ENCODE peak calls at places on chromosomes 12 and 14, in ten cellular contexts. Q is hepatocyte; J is stimulated activated CD4-positive, alpha-beta T cell treated with anti-CD3 and anti-CD28 coated beads, TNF-alpha, amount 100 ng/mL, for 1 hour; G is GM03348; S is cerebellar cortex; R is AG09309; W is AG04449; O is renal cortical epithelial cell; K is G401; E is HuH-7.5. L is an unnamed sample.

GRCh38 chr12:43786899-43787693 is 19.0 kb downstream of the TWF1 start:
- DNase-seq in Q (no peak), J (no peak), G (no peak), S (no peak), R (no peak), W (no peak), O (no peak), K (no peak), E (no peak), L (no peak)

GRCh38 chr14:50944647-50945413 is 547 bp upstream of the PYGL start:
- DNase-seq in Q (peak), J (no peak), G (peak), S (peak), R (no peak), W (no peak), O (peak), K (peak), E (peak), L (no peak)

GRCh38 chr12:13234045-13234641 is 37.6 kb downstream of the EMP1 start:
- DNase-seq in Q (peak), J (no peak), G (peak), S (peak), R (no peak), W (no peak), O (peak), K (peak), E (peak), L (no peak)

GRCh38 chr12:130335517-130336392 is 1.9 kb upstream of the PIWIL1 start:
- DNase-seq in Q (peak), J (no peak), G (peak), S (peak), R (peak), W (no peak), O (peak), K (peak), E (peak), L (no peak)

GRCh38 chr12:54405573-54405972 is 13.5 kb downstream of the ITGA5 start:
- DNase-seq in Q (no peak), J (no peak), G (no peak), S (no peak), R (no peak), W (no peak), O (no peak), K (no peak), E (no peak), L (no peak)

GRCh38 chr14:91624757-91625156 is 107.1 kb downstream of the CATSPERB start:
- DNase-seq in Q (no peak), J (no peak), G (no peak), S (no peak), R (no peak), W (no peak), O (no peak), K (no peak), E (no peak), L (no peak)

GRCh38 chr14:102341566-102341965 is 21.1 kb downstream of the CINP start:
- DNase-seq in Q (no peak), J (no peak), G (no peak), S (no peak), R (no peak), W (no peak), O (no peak), K (no peak), E (no peak), L (no peak)

GRCh38 chr14:83433618-83434017 is 1900.0 kb upstream of the SEL1L start:
- DNase-seq in Q (no peak), J (no peak), G (no peak), S (no peak), R (no peak), W (no peak), O (no peak), K (no peak), E (no peak), L (no peak)

GRCh38 chr14:44963775-44964380 is 1.9 kb downstream of the TOGARAM1 start:
- DNase-seq in Q (no peak), J (no peak), G (peak), S (peak), R (no peak), W (no peak), O (no peak), K (peak), E (no peak), L (no peak)

GRCh38 chr14:29320261-29320660 is 553.7 kb downstream of the FOXG1 start:
- DNase-seq in Q (peak), J (no peak), G (no peak), S (no peak), R (no peak), W (no peak), O (no peak), K (no peak), E (no peak), L (no peak)

GRCh38 chr12:110816761-110817160 is 30.0 kb upstream of the CCDC63 start:
- DNase-seq in Q (no peak), J (no peak), G (no peak), S (no peak), R (no peak), W (no peak), O (no peak), K (no peak), E (no peak), L (no peak)

GRCh38 chr12:113119980-113120669 is 15.4 kb downstream of the RASAL1 start:
- DNase-seq in Q (no peak), J (no peak), G (no peak), S (no peak), R (no peak), W (no peak), O (no peak), K (no peak), E (no peak), L (no peak)

GRCh38 chr12:63498239-63498638 is 170.1 kb downstream of the DPY19L2 start:
- DNase-seq in Q (no peak), J (no peak), G (no peak), S (no peak), R (no peak), W (no peak), O (no peak), K (no peak), E (no peak), L (no peak)

GRCh38 chr12:90338365-90338764 is 616.6 kb downstream of the CCER1 start:
- DNase-seq in Q (no peak), J (no peak), G (no peak), S (no peak), R (no peak), W (no peak), O (no peak), K (no peak), E (no peak), L (no peak)

GRCh38 chr12:62466018-62466595 is 519 bp upstream of the MON2 start:
- DNase-seq in Q (peak), J (no peak), G (peak), S (peak), R (no peak), W (no peak), O (no peak), K (peak), E (peak), L (no peak)

GRCh38 chr12:120761581-120761980 is 36.0 kb downstream of the ACADS start:
- DNase-seq in Q (peak), J (no peak), G (no peak), S (no peak), R (no peak), W (peak), O (peak), K (no peak), E (no peak), L (no peak)

GRCh38 chr12:99455350-99456037 is 192.1 kb upstream of the GARIN6 start:
- DNase-seq in Q (no peak), J (no peak), G (peak), S (no peak), R (peak), W (peak), O (peak), K (no peak), E (no peak), L (no peak)

GRCh38 chr12:91355150-91356006 is 172.8 kb upstream of the DCN start:
- DNase-seq in Q (peak), J (no peak), G (peak), S (peak), R (no peak), W (no peak), O (peak), K (peak), E (peak), L (peak)

GRCh38 chr12:122082621-122083356 is 4.2 kb downstream of the MLXIP start:
- DNase-seq in Q (no peak), J (no peak), G (no peak), S (no peak), R (no peak), W (no peak), O (no peak), K (no peak), E (no peak), L (no peak)

GRCh38 chr12:321606-322326 is 59.1 kb upstream of the SLC6A13 start:
- DNase-seq in Q (peak), J (no peak), G (no peak), S (peak), R (no peak), W (no peak), O (peak), K (peak), E (peak), L (no peak)

GRCh38 chr14:76091036-76091435 is 60.7 kb upstream of the GPATCH2L start:
- DNase-seq in Q (peak), J (no peak), G (peak), S (peak), R (no peak), W (no peak), O (no peak), K (peak), E (peak), L (no peak)

L was measured in stimulated activated CD8-positive, alpha-beta memory T cell treated with anti-CD3 and anti-CD28 coated beads, Interleukin-7, amount 100 ng/mL, for 48 hours.